ENCODE peak calls at places on chromosomes 12 and 14, in four cellular contexts. I, H, C and E are unnamed samples.

GRCh38 chr12:49659753-49660152 is 36.4 kb downstream of the PRPF40B start:
- DNase-seq in I (no peak), H (no peak), C (no peak), E (no peak)

GRCh38 chr14:90510208-90510607 is 113.4 kb downstream of the CALM1 start:
- DNase-seq in I (no peak), H (no peak), C (no peak), E (no peak)

GRCh38 chr12:22670762-22671161 is 45.8 kb downstream of the ETNK1 start:
- DNase-seq in I (no peak), H (no peak), C (no peak), E (no peak)

GRCh38 chr14:91089958-91090535 is 23.8 kb upstream of the DGLUCY start:
- DNase-seq in I (no peak), H (no peak), C (no peak), E (no peak)

GRCh38 chr14:55721353-55721752 is 141.3 kb downstream of the KTN1 start:
- DNase-seq in I (no peak), H (no peak), C (no peak), E (no peak)

GRCh38 chr12:11663128-11663527 is 13.7 kb downstream of the ETV6 start:
- DNase-seq in I (no peak), H (no peak), C (no peak), E (no peak)

GRCh38 chr14:88168498-88169165 is 154.4 kb downstream of the KCNK10 start:
- DNase-seq in I (peak), H (no peak), C (no peak), E (peak)

GRCh38 chr12:39807043-39807442 is 187.4 kb upstream of the ABCD2 start:
- DNase-seq in I (peak), H (no peak), C (no peak), E (peak)

GRCh38 chr14:79161576-79161975 is 991.4 kb downstream of the NRXN3 start:
- DNase-seq in I (no peak), H (peak), C (no peak), E (no peak)

GRCh38 chr12:97335093-97335492 is 127.5 kb upstream of the RMST start:
- DNase-seq in I (no peak), H (no peak), C (no peak), E (no peak)

GRCh38 chr12:30977537-30978349 is 51.2 kb downstream of the TSPAN11 start:
- DNase-seq in I (no peak), H (no peak), C (no peak), E (no peak)

GRCh38 chr14:71852201-71852600 is 80.0 kb upstream of the RGS6 start:
- DNase-seq in I (no peak), H (no peak), C (no peak), E (no peak)

GRCh38 chr12:12853435-12853834 is 37.9 kb upstream of the GPRC5A start:
- DNase-seq in I (no peak), H (no peak), C (no peak), E (no peak)

GRCh38 chr12:58592817-58593216 is 327.5 kb downstream of the LRIG3 start:
- DNase-seq in I (no peak), H (no peak), C (no peak), E (no peak)

GRCh38 chr14:103091041-103091882 is 3.3 kb upstream of the EXOC3L4 start:
- DNase-seq in I (peak), H (no peak), C (no peak), E (peak)

GRCh38 chr14:34592623-34593022 is 37.3 kb downstream of the SNX6 start:
- DNase-seq in I (no peak), H (no peak), C (no peak), E (no peak)

GRCh38 chr14:84825481-84825880 is 704.5 kb upstream of the FLRT2 start:
- DNase-seq in I (no peak), H (no peak), C (no peak), E (no peak)

GRCh38 chr12:132736913-132737312 is 24.7 kb downstream of the ANKLE2 start:
- DNase-seq in I (no peak), H (no peak), C (no peak), E (no peak)

GRCh38 chr12:80058586-80058985 is 40.8 kb upstream of the OTOGL start:
- DNase-seq in I (no peak), H (no peak), C (no peak), E (no peak)

GRCh38 chr12:80056845-80057244 is 42.5 kb upstream of the OTOGL start:
- DNase-seq in I (no peak), H (no peak), C (no peak), E (no peak)

GRCh38 chr12:80056232-80056631 is 43.1 kb upstream of the OTOGL start:
- DNase-seq in I (no peak), H (no peak), C (no peak), E (no peak)

GRCh38 chr12:80053048-80053790 is 46.1 kb upstream of the OTOGL start:
- DNase-seq in I (peak), H (no peak), C (no peak), E (no peak)
- TF ChIP-seq NRF1 in I (no peak), H (no peak), C (no peak), E (no peak)

GRCh38 chr14:24436355-24437019 is 6.1 kb downstream of the SDR39U1 start:
- DNase-seq in I (peak), H (no peak), C (no peak), E (peak)
- TF ChIP-seq NRF1 in I (no peak), H (no peak), C (no peak), E (no peak)

DNA sequence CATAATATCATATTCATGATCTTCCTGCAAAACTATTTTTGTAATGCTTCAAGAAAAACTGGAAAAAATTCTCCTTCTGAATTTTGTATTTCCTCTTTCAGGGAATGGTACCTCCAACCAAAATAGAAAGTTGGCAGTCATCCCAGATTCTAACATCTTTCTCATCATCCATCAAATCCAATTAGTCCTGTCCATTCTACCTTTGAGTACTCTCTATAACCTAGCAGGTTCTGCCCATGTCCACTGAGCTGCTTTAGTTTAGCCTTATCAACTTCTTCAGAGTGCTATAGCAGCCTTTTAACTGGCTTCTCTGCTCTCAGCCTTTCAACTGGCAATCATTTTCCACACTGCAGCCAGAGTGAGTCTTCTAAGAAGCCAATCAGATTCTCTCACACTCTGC is 236.2 kb downstream of the AKAP6 start:
- DNase-seq in I (peak), H (no peak), C (no peak), E (no peak)
- TF ChIP-seq NRF1 in I (no peak), H (no peak), C (no peak), E (no peak)

DNA sequence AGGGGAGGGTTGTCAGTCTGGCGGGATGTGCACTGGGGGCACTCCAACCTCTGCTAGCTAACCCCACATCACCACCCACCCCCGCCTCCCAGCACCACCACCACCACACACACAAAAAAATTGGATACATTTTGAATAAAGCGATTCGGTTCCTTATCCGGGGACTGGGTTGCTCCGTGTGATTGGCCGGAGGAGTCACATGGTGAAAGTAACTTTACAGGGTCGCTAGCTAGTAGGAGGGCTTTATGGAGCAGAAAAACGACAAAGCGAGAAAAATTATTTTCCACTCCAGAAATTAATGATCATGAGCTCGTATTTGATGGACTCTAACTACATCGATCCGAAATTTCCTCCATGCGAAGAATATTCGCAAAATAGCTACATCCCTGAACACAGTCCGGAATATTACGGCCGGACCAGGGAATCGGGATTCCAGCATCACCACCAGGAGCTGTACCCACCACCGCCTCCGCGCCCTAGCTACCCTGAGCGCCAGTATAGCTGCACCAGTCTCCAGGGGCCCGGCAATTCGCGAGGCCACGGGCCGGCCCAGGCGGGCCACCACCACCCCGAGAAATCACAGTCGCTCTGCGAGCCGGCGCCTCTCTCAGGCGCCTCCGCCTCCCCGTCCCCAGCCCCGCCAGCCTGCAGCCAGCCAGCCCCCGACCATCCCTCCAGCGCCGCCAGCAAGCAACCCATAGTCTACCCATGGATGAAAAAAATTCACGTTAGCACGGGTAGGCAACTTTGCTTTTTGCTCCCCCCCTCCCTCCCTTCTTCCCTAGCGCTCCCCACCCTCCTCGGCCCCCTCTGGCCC is at the start of gene HOXC4:
- DNase-seq in I (peak), H (no peak), C (no peak), E (no peak)
- TF ChIP-seq NRF1 in I (no peak), H (no peak), C (no peak), E (no peak)

DNA sequence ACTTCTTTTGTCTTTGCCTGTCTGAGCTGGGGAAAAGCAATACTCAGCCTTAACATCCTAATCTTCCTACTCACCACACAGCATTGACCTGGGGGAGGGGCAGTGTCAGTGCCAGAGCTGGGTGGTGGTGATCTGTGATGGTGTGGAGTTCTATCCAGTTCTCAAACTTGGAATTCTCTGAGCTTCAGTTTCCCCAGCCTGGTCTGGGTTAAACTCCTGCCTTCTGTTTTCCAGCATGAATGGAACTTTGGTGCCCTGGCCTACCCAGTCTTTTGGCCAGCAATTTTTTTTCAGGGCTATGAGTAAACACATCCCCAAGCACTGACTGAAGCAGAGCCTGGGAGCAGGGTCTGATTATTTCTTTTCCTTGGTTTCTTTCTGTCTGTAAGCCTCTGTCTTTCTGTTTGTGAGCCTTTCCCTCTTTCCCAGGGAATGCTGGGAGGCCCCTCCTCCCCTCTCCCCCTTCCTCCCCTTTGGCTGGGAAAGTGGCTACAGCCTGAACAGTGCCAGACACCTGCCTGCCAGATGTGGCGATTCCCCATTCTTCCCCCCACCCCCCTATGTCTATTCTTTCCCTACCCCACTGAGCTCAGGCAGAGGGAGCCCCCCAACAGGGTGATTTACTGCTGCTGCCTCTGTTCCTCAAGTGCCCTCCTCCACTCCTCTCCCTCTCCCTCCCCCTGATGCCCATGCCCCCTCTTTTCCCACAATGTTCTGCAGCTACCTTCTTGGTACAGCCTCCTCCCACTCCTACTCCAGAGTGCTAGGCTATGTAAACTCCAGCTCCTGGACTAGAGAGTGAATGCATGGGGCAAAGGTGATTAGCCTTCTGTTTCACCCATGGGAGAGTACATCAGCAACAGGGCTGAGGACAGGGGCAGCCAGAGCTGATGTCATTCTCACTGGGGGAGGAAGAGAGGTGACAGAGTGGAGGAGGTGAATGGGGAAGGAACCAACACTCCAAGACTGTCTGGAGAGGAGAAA is 11.1 kb downstream of the GPR84 start:
- DNase-seq in I (peak), H (no peak), C (no peak), E (peak)
- TF ChIP-seq NRF1 in I (no peak), H (no peak), C (no peak), E (no peak)